ENCODE peak calls at places on chromosomes 11 and 22, in seven cellular contexts. Y is Caco-2, U is uterus, R is cardiac fibroblast, H is HL-60, C is PC-3, X is PC-9. W is an unnamed sample.

GRCh38 chr11:14584595-14584994 is 59.0 kb upstream of the PDE3B start:
- DNase-seq in Y (peak), U (no peak), R (no peak), H (no peak), C (no peak), X (no peak), W (no peak)

GRCh38 chr11:86514453-86514852 is 139.8 kb downstream of the CCDC81 start:
- DNase-seq in Y (no peak), U (no peak), R (no peak), H (no peak), C (no peak), X (no peak), W (no peak)

GRCh38 chr11:12285106-12285505 is 92.3 kb upstream of the PARVA start:
- DNase-seq in Y (no peak), U (no peak), R (peak), H (peak), C (peak), X (peak), W (peak)

GRCh38 chr22:39232246-39232645 is 12.5 kb downstream of the PDGFB start:
- DNase-seq in Y (no peak), U (no peak), R (no peak), H (no peak), C (no peak), X (no peak), W (no peak)

GRCh38 chr22:49683032-49683431 is 144.6 kb downstream of the BRD1 start:
- DNase-seq in Y (no peak), U (no peak), R (no peak), H (no peak), C (no peak), X (no peak), W (no peak)

GRCh38 chr11:1131033-1131911 is 26.5 kb upstream of the MUC5AC start:
- DNase-seq in Y (no peak), U (no peak), R (no peak), H (no peak), C (no peak), X (no peak), W (no peak)

GRCh38 chr11:87039371-87039770 is 1.6 kb downstream of the TMEM135 start:
- DNase-seq in Y (no peak), U (no peak), R (peak), H (no peak), C (no peak), X (no peak), W (no peak)

GRCh38 chr11:66595245-66595904 is 2.4 kb downstream of the CCS start:
- DNase-seq in Y (no peak), U (no peak), R (peak), H (peak), C (no peak), X (no peak), W (no peak)

GRCh38 chr22:23070418-23071162 is at the start of gene GNAZ:
- DNase-seq in Y (peak), U (peak), R (no peak), H (no peak), C (no peak), X (no peak), W (no peak)

GRCh38 chr11:96279421-96280290 is 63.3 kb downstream of the MAML2 start:
- DNase-seq in Y (no peak), U (no peak), R (peak), H (no peak), C (peak), X (peak), W (no peak)

GRCh38 chr11:69218271-69218682 is 62.5 kb downstream of the SMIM38 start:
- DNase-seq in Y (no peak), U (no peak), R (no peak), H (no peak), C (no peak), X (no peak), W (no peak)

GRCh38 chr11:86784247-86784681 is 16.1 kb upstream of the PRSS23 start:
- DNase-seq in Y (no peak), U (peak), R (no peak), H (no peak), C (peak), X (no peak), W (peak)

GRCh38 chr11:1303973-1304372 is 5.5 kb downstream of the TOLLIP start:
- DNase-seq in Y (no peak), U (peak), R (peak), H (no peak), C (no peak), X (no peak), W (no peak)

GRCh38 chr22:36540867-36541642 is 12.1 kb upstream of the EIF3D start:
- DNase-seq in Y (peak), U (no peak), R (no peak), H (no peak), C (peak), X (peak), W (no peak)

GRCh38 chr11:40274017-40274416 is 1185.4 kb downstream of the LRRC4C start:
- DNase-seq in Y (no peak), U (no peak), R (peak), H (no peak), C (peak), X (no peak), W (no peak)

GRCh38 chr11:114075891-114076441 is 16.5 kb downstream of the ZBTB16 start:
- DNase-seq in Y (peak), U (peak), R (peak), H (peak), C (peak), X (no peak), W (no peak)

GRCh38 chr11:72985645-72986044 is 156.5 kb downstream of the FCHSD2 start:
- DNase-seq in Y (peak), U (no peak), R (peak), H (no peak), C (no peak), X (no peak), W (no peak)

GRCh38 chr11:2807801-2808241 is 77.8 kb downstream of the CDKN1C start:
- DNase-seq in Y (no peak), U (peak), R (no peak), H (no peak), C (no peak), X (no peak), W (no peak)

GRCh38 chr11:7160814-7161489 is 72.2 kb downstream of the RBMXL2 start:
- DNase-seq in Y (no peak), U (no peak), R (no peak), H (no peak), C (no peak), X (no peak), W (no peak)

GRCh38 chr11:2769779-2770555 is 70.2 kb upstream of the KCNQ1OT1 start:
- DNase-seq in Y (no peak), U (no peak), R (no peak), H (no peak), C (no peak), X (no peak), W (no peak)

GRCh38 chr11:10026514-10026913 is 267.5 kb downstream of the SBF2 start:
- DNase-seq in Y (no peak), U (no peak), R (peak), H (no peak), C (peak), X (no peak), W (no peak)

GRCh38 chr11:7080900-7081299 is 7.9 kb upstream of the RBMXL2 start:
- DNase-seq in Y (no peak), U (no peak), R (no peak), H (no peak), C (no peak), X (no peak), W (no peak)

GRCh38 chr22:27462190-27462589 is 339.4 kb downstream of the MN1 start:
- DNase-seq in Y (peak), U (no peak), R (no peak), H (no peak), C (no peak), X (no peak), W (no peak)

GRCh38 chr11:94558932-94559331 is 8.2 kb upstream of the PIWIL4 start:
- DNase-seq in Y (no peak), U (no peak), R (no peak), H (no peak), C (no peak), X (no peak), W (no peak)

GRCh38 chr11:8008212-8008611 is 21.1 kb downstream of the EIF3F start:
- DNase-seq in Y (no peak), U (no peak), R (no peak), H (no peak), C (no peak), X (no peak), W (no peak)

GRCh38 chr11:116930177-116930576 is 92.8 kb upstream of the APOA1 start:
- DNase-seq in Y (no peak), U (no peak), R (peak), H (peak), C (no peak), X (no peak), W (no peak)

GRCh38 chr11:46977038-46977818 is 40.7 kb downstream of the CSTPP1 start:
- DNase-seq in Y (no peak), U (no peak), R (no peak), H (no peak), C (no peak), X (no peak), W (no peak)

GRCh38 chr11:61733120-61733978 is 19.1 kb upstream of the MYRF start:
- DNase-seq in Y (peak), U (peak), R (peak), H (peak), C (peak), X (peak), W (peak)

GRCh38 chr11:117314840-117315239 is 1.2 kb downstream of the BACE1 start:
- DNase-seq in Y (no peak), U (no peak), R (no peak), H (peak), C (no peak), X (no peak), W (no peak)

GRCh38 chr11:107276057-107276456 is 181.6 kb downstream of the CWF19L2 start:
- DNase-seq in Y (no peak), U (no peak), R (peak), H (no peak), C (no peak), X (no peak), W (no peak)

GRCh38 chr22:40396882-40397281 is 26.5 kb downstream of the SGSM3 start:
- DNase-seq in Y (peak), U (no peak), R (peak), H (no peak), C (peak), X (peak), W (no peak)

GRCh38 chr11:117218133-117218915 is 13.5 kb downstream of the PCSK7 start:
- DNase-seq in Y (no peak), U (peak), R (peak), H (no peak), C (no peak), X (no peak), W (no peak)

GRCh38 chr22:49491221-49491635 is 336.4 kb downstream of the BRD1 start:
- DNase-seq in Y (no peak), U (no peak), R (no peak), H (no peak), C (no peak), X (no peak), W (no peak)

GRCh38 chr11:61574611-61575010 is 6.3 kb downstream of the SYT7 start:
- DNase-seq in Y (no peak), U (no peak), R (no peak), H (no peak), C (no peak), X (no peak), W (no peak)

GRCh38 chr22:22037229-22037628 is 54.6 kb upstream of the TOP3B start:
- DNase-seq in Y (no peak), U (no peak), R (no peak), H (no peak), C (no peak), X (no peak), W (no peak)

GRCh38 chr11:59776210-59777066 is 21.3 kb downstream of the STX3 start:
- DNase-seq in Y (peak), U (no peak), R (peak), H (no peak), C (peak), X (peak), W (no peak)

DNA sequence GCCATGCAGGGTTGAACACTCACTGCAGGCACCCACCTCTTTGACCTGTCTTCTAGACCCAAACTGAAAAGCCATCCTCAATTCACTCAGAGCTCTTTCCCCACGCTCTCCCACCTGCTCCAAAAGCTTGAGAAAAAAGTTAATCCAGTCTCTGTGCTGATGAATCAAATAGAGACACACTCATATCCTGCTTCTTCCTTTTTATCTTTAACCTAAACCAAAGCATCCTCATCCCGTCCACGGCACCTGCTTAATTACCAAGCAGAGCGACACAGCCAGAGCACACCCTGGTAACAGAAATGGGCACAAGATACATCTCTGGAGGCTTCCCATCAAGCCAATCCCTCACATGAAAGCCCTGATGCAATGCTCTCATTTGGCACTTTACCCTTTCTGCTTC is 102.6 kb downstream of the PLEKHA7 start:
- DNase-seq in Y (no peak), U (no peak), R (no peak), H (no peak), C (no peak), X (no peak), W (no peak)
- TF ChIP-seq CTCF in Y (no peak), U (no peak), R (no peak), H (no peak), C (no peak), X (no peak), W (no peak)

DNA sequence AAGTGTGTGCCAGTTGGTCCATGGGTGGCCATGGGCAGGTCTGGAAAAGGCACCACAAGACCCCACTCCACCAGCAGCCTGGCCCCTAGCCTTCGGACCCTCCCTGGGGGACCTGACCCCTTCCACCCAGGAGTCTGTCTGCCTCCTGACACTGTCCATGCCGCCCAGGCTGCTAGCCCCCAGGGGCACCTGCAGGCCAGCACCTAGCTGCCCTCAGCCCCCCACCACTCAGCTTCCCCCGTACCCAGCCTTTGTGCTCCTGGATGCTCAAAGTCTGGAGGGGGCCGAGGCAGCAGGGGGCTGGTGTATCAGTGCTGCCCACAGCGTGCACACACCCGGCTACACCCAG is 34.3 kb upstream of the OR10G7 start:
- DNase-seq in Y (no peak), U (no peak), R (no peak), H (no peak), C (no peak), X (no peak), W (no peak)
- H3K4me3 ChIP-seq in Y (no peak), U (no peak), R (no peak), H (no peak), C (no peak), X (no peak), W (no peak)

GRCh38 chr11:78081583-78081982 is 1.9 kb upstream of the NDUFC2 start:
- DNase-seq in Y (no peak), U (no peak), R (no peak), H (no peak), C (no peak), X (no peak), W (no peak)

GRCh38 chr11:78079232-78080083 is at the start of gene NDUFC2:
- DNase-seq in Y (peak), U (peak), R (peak), H (peak), C (peak), X (peak), W (peak)

GRCh38 chr11:78080818-78081495 is 1.3 kb upstream of the NDUFC2 start:
- DNase-seq in Y (no peak), U (no peak), R (peak), H (peak), C (peak), X (no peak), W (peak)

GRCh38 chr11:78078218-78079167 is 1.2 kb downstream of the NDUFC2 start:
- DNase-seq in Y (no peak), U (no peak), R (no peak), H (peak), C (no peak), X (no peak), W (no peak)

GRCh38 chr11:78080084-78080817 is 589 bp upstream of the NDUFC2 start:
- DNase-seq in Y (no peak), U (no peak), R (no peak), H (no peak), C (no peak), X (no peak), W (no peak)
- TF ChIP-seq CTCF in Y (no peak), U (no peak), R (no peak), H (no peak), C (no peak), X (peak), W (no peak)

DNA sequence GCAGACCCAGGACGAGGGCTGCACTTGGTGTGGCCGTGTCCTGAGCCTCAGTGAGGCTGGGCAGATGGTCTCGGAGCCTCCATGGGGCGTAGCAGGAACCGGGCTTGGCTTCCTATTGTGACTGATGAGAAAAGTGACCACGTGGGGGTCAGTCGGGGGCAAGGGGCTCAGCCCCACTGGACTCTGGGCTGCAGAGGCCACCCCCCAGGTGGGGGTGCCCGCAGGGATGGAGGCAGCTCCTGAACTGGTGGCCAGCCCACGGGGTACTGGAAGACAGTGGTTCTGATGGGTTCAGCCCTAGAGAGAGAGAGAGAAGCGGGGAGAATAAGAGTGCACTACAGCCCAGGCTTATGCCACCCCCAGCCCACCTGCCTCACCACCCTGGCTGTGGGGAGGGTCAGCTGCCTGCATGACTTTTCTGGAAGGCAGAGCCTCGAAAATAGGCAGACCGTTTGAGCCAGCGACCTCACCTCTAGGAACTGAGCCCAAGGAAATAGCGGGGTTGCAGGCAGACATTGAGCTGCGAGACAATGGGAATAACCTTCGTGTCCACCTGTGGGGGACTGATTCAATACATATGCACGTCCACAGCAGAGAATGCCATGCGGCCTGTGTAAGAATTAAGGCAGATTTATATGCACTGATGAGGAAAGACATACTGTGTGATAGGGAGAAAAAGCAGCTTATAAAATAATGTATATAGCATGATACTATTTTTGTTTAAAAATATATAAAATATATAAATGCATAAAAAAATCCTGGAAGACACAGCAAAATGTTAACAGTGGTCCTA is 11.5 kb downstream of the CABP7 start:
- DNase-seq in Y (no peak), U (no peak), R (no peak), H (no peak), C (no peak), X (no peak), W (no peak)
- H3K4me3 ChIP-seq in Y (no peak), U (no peak), R (no peak), H (no peak), C (no peak), X (no peak), W (no peak)

GRCh38 chr11:122559734-122560382 is 95.7 kb upstream of the UBASH3B start:
- DNase-seq in Y (peak), U (no peak), R (no peak), H (no peak), C (peak), X (no peak), W (no peak)

GRCh38 chr11:122556605-122557004 is 98.9 kb upstream of the UBASH3B start:
- DNase-seq in Y (no peak), U (no peak), R (peak), H (no peak), C (no peak), X (peak), W (no peak)
- TF ChIP-seq CTCF in Y (no peak), U (no peak), R (peak), H (no peak), C (no peak), X (no peak), W (no peak)

DNA sequence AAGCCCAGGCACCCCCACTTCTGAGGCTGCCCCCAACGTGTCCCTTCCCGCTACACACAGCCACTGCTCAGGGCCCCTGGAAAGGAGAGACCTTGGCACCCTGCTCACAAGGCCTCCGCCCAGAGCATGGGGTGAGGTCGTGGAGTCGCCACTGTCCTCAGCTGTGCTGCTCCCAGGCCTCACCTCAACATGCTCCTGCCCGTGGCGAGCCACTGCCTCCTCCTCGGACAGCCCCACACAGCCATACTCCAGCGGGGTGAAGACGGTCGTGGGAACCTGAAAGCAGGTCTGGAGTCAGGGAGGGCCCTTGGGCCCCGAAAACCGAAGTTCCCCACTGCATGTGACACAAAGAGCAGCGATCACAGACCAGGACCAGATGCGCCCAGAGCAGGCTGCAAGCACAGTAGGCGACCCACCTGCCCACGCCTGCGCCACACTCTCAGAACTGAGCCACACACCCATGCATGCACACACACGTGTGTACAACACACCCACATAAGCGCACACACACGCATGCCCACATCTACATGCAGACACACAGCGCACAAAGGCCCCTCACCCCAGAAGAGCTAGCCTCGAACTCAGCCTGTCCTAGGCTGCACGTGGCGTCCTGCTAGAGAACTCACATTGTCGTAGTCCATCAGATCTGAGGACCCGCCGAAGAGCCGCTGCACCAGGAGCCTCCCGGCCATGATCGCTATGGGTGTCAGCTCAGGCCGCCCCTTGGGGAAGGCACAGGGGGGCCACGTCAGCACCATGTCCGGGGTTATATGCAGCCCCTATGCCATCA is 25.5 kb upstream of the GNB1L start:
- DNase-seq in Y (no peak), U (peak), R (no peak), H (no peak), C (no peak), X (no peak), W (no peak)
- H3K4me3 ChIP-seq in Y (no peak), U (no peak), R (no peak), H (no peak), C (no peak), X (no peak), W (no peak)

W was measured in AG09309.